ENCODE peak calls at places on chromosomes 7 and 10, in ten cellular contexts. Z, E, F, D, Q, G, O, T, X and H are unnamed samples.

GRCh38 chr7:34928052-34928451 is 109.2 kb downstream of the DPY19L1 start:
- DNase-seq in F (peak), Z (peak), D (peak), O (peak), E (peak), G (peak), X (peak), T (peak), Q (peak), H (peak)

GRCh38 chr7:47266131-47266706 is 315.7 kb downstream of the TNS3 start:
- DNase-seq in D (peak), Z (peak), X (peak), G (peak), Q (peak), O (peak), F (peak), E (peak), T (peak), H (peak)

GRCh38 chr7:139570119-139570518 is 46.6 kb downstream of the CLEC2L start:
- DNase-seq in F (no peak), E (no peak), X (no peak), D (no peak), G (no peak), T (no peak), O (no peak), Z (no peak), Q (no peak), H (peak)

GRCh38 chr10:59283456-59284082 is 78.8 kb downstream of the FAM13C start:
- DNase-seq in F (peak), O (no peak), Z (no peak), T (no peak), D (no peak), Q (no peak), E (no peak), X (peak), G (no peak), H (peak)

GRCh38 chr7:50584793-50585399 is 19.7 kb upstream of the DDC start:
- DNase-seq in G (no peak), T (no peak), D (no peak), F (peak), E (no peak), X (no peak), Q (peak), O (no peak), Z (no peak), H (peak)

GRCh38 chr7:116713918-116714317 is 41.9 kb downstream of the MET start:
- DNase-seq in E (no peak), X (no peak), F (peak), G (no peak), D (no peak), O (peak), Q (no peak), Z (peak), T (no peak), H (no peak)

GRCh38 chr7:2114052-2114451 is 118.7 kb downstream of the MAD1L1 start:
- DNase-seq in X (no peak), G (no peak), F (peak), O (peak), E (no peak), Z (peak), Q (no peak), T (no peak), D (no peak), H (no peak)

GRCh38 chr7:70700055-70700934 is 431.6 kb upstream of the GALNT17 start:
- DNase-seq in D (no peak), O (no peak), F (no peak), E (no peak), X (peak), G (no peak), Q (no peak), Z (no peak), T (peak), H (peak)

GRCh38 chr7:79988642-79989041 is 146.0 kb upstream of the GNAI1 start:
- DNase-seq in O (peak), E (no peak), D (no peak), T (no peak), Q (no peak), Z (peak), G (no peak), F (peak), X (no peak), H (no peak)

GRCh38 chr10:130411496-130412070 is 275.4 kb downstream of the GLRX3 start:
- DNase-seq in X (no peak), F (no peak), T (no peak), Q (no peak), D (no peak), O (no peak), G (no peak), Z (no peak), E (no peak), H (peak)

GRCh38 chr10:69733791-69734261 is 67.9 kb upstream of the COL13A1 start:
- DNase-seq in X (no peak), D (no peak), E (no peak), Q (no peak), O (peak), T (no peak), F (peak), Z (peak), G (no peak), H (no peak)

GRCh38 chr10:58775960-58776574 is 263.4 kb downstream of the BICC1 start:
- DNase-seq in O (peak), D (no peak), F (peak), Z (peak), T (no peak), E (no peak), G (no peak), Q (no peak), X (peak), H (no peak)

GRCh38 chr7:157405914-157406810 is 69.4 kb downstream of the DNAJB6 start:
- DNase-seq in G (no peak), T (no peak), E (no peak), Z (peak), Q (no peak), F (no peak), O (no peak), X (no peak), D (no peak), H (peak)

GRCh38 chr7:29552392-29552791 is 11.2 kb upstream of the PRR15 start:
- DNase-seq in D (no peak), T (no peak), Z (no peak), Q (no peak), F (no peak), O (no peak), X (no peak), E (no peak), G (no peak), H (no peak)

GRCh38 chr7:24898691-24899090 is 81.3 kb downstream of the OSBPL3 start:
- DNase-seq in G (no peak), D (no peak), E (no peak), X (no peak), F (peak), T (peak), O (peak), Z (peak), Q (no peak), H (no peak)

GRCh38 chr7:42014625-42015412 is 222.2 kb downstream of the GLI3 start:
- DNase-seq in Q (peak), G (peak), E (no peak), T (peak), F (peak), O (no peak), D (peak), X (peak), Z (peak), H (peak)

GRCh38 chr7:55266243-55266642 is 98.9 kb upstream of the LANCL2 start:
- DNase-seq in Z (peak), D (no peak), F (no peak), G (no peak), T (no peak), O (no peak), X (no peak), E (no peak), Q (no peak), H (no peak)

GRCh38 chr7:36186841-36187240 is 33.8 kb downstream of the EEPD1 start:
- DNase-seq in D (peak), E (no peak), G (no peak), Z (no peak), F (no peak), Q (no peak), O (no peak), X (no peak), T (no peak), H (no peak)

GRCh38 chr7:43531700-43532099 is 51.2 kb upstream of the STK17A start:
- DNase-seq in O (no peak), D (no peak), Q (no peak), F (no peak), T (no peak), E (no peak), Z (no peak), G (no peak), X (no peak), H (no peak)

GRCh38 chr10:905503-905902 is 26.0 kb downstream of the LARP4B start:
- DNase-seq in F (no peak), D (no peak), Z (peak), T (no peak), Q (no peak), X (no peak), E (no peak), G (no peak), O (no peak), H (no peak)

GRCh38 chr7:101299511-101300464 is 21.8 kb downstream of the IFT22 start:
- DNase-seq in O (no peak), E (no peak), D (no peak), T (no peak), X (peak), G (peak), Q (no peak), F (no peak), Z (no peak), H (peak)

GRCh38 chr10:95440756-95441546 is 120.2 kb downstream of the SORBS1 start:
- DNase-seq in D (no peak), X (no peak), Z (no peak), Q (no peak), F (no peak), O (no peak), T (no peak), G (no peak), E (no peak), H (no peak)

GRCh38 chr10:4262449-4262848 is 477.4 kb upstream of the KLF6 start:
- DNase-seq in E (no peak), F (no peak), Q (no peak), G (no peak), D (no peak), X (no peak), O (no peak), T (no peak), Z (no peak), H (no peak)

GRCh38 chr10:4262870-4263269 is 477.9 kb upstream of the KLF6 start:
- DNase-seq in Q (no peak), X (no peak), Z (no peak), D (no peak), G (no peak), E (no peak), O (no peak), T (no peak), F (no peak), H (no peak)

GRCh38 chr10:4265964-4266363 is 481.0 kb upstream of the KLF6 start:
- DNase-seq in D (no peak), X (no peak), Z (no peak), E (no peak), O (no peak), F (no peak), G (no peak), T (no peak), Q (no peak), H (no peak)

GRCh38 chr10:4263281-4263921 is 478.4 kb upstream of the KLF6 start:
- DNase-seq in Q (no peak), D (no peak), G (no peak), F (no peak), E (peak), Z (no peak), T (no peak), X (no peak), O (no peak), H (no peak)

GRCh38 chr10:4264466-4264865 is 479.5 kb upstream of the KLF6 start:
- DNase-seq in Z (no peak), G (no peak), O (no peak), D (no peak), T (no peak), E (no peak), Q (no peak), F (no peak), X (no peak), H (no peak)
- TF ChIP-seq CTCF in Z (no peak), G (no peak), O (no peak), D (no peak), T (no peak), E (no peak), Q (no peak), F (no peak), X (no peak), H (no peak)

GRCh38 chr7:114939484-114940097 is 17.7 kb downstream of the MDFIC start:
- DNase-seq in F (no peak), Z (no peak), G (no peak), X (peak), Q (no peak), T (peak), D (no peak), O (no peak), E (no peak), H (no peak)
- TF ChIP-seq CTCF in F (peak), Z (no peak), G (no peak), X (peak), Q (no peak), T (peak), D (no peak), O (no peak), E (no peak), H (peak)

DNA sequence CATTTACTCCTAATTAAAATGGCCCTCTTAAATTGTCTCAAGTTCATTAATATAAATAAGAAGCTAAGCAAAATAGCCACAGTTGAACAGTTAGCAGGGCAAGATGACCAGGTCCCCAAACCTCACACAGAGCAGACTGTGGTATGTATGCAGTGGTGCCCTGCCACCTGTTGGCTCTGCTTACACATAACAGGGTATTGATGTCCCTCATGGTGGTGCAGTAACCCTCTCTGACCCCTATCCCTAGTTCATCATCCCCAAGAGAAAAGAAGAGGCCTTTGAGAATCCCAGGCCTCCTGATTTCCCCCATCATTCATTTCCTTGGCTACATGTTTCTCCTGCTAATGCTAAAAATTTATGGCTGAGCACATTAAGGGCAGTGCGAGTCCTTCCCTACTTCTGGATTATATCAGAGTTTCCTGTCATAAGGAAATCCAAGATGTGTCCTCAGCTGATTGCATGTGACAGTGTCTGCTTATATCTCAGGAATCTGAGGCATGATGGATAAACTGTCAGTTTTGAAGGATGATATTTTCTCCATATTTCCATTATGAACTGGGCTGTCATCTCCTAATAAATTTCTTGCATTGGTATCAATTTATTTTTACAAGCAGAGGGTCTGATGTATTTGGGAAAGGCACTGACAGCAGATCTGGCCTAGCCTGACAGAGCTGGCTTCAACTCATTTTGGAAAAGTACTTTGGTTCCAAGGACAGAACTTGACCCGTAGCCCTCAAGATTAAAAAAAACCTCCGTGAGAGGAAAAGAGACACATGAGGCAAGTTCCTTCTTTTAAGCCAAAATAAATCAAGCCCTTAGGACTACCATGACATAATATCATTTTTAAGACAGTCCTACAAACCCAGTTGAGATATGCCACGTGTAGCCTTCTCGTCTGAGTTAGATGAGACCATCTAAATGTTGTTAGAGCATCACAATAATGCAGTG is 880.6 kb downstream of the LRMDA start:
- DNase-seq in D (peak), O (peak), F (peak), T (peak), Q (no peak), G (peak), Z (peak), E (peak), X (peak), H (peak)
- TF ChIP-seq CTCF in D (peak), O (peak), F (peak), T (peak), Q (no peak), G (peak), Z (peak), E (peak), X (peak), H (peak)

DNA sequence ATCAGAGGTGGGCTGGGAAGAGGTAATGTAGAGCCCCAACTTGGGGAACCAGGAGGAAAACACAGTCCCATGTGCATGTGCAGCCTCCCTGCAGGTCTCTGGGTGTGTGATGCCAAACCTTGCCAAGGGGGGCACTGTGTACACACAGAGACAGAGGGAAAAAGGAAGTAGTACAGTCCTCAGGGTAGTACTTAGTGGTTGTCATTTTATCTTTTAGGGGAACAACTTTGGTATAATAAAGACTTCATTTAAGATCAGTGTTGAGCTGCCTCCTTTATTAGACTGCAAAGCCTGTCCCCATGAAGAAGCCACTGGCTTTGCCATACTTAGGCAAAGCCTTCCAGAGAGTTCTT is 151.8 kb downstream of the CDH23 start:
- DNase-seq in G (peak), F (no peak), X (no peak), Z (peak), O (no peak), E (no peak), D (no peak), Q (no peak), T (no peak), H (peak)
- TF ChIP-seq CTCF in G (peak), F (peak), X (peak), Z (peak), O (peak), E (no peak), D (no peak), Q (peak), T (peak), H (peak)